ENCODE peak calls at places on chromosomes 4 and X, in nine cellular contexts. One of them, this sample, is unnamed.
A peak's percentile ranks its signal among the peaks of the same experiment; 100 is the strongest.

GRCh38 chr4:109206610-109207009 is 95.8 kb downstream of the COL25A1 start:
- DNase-seq in body of pancreas: no peak
- DNase-seq in sigmoid colon: no peak
- DNase-seq in heart right ventricle: no peak
- DNase-seq in lower lobe of right lung: no peak
- DNase-seq in OCI-LY7: no peak
- DNase-seq in DND-41: no peak
- DNase-seq in uterus: no peak
- DNase-seq in NB4: no peak
- DNase-seq in this sample: no peak

GRCh38 chrX:97057349-97057909 is 173.7 kb downstream of the RPA4 start:
- DNase-seq in lower lobe of right lung: no peak
- DNase-seq in body of pancreas: no peak
- DNase-seq in OCI-LY7: no peak
- DNase-seq in DND-41: no peak
- DNase-seq in sigmoid colon: no peak
- DNase-seq in NB4: no peak
- DNase-seq in heart right ventricle: no peak
- DNase-seq in uterus: no peak
- DNase-seq in this sample: no peak

GRCh38 chr4:106679063-106679462 is 310.5 kb upstream of the GIMD1 start:
- DNase-seq in lower lobe of right lung: no peak
- DNase-seq in NB4: peak; percentile 63
- DNase-seq in DND-41: no peak
- DNase-seq in uterus: no peak
- DNase-seq in OCI-LY7: no peak
- DNase-seq in body of pancreas: no peak
- DNase-seq in sigmoid colon: no peak
- DNase-seq in heart right ventricle: no peak
- DNase-seq in this sample: no peak

GRCh38 chr4:85952518-85952917 is 407.3 kb downstream of the MAPK10 start:
- DNase-seq in NB4: no peak
- DNase-seq in sigmoid colon: no peak
- DNase-seq in DND-41: no peak
- DNase-seq in OCI-LY7: no peak
- DNase-seq in body of pancreas: no peak
- DNase-seq in lower lobe of right lung: no peak
- DNase-seq in heart right ventricle: no peak
- DNase-seq in uterus: no peak
- DNase-seq in this sample: peak; percentile 88

GRCh38 chr4:168683595-168683994 is 186.7 kb downstream of the PALLD start:
- DNase-seq in body of pancreas: no peak
- DNase-seq in DND-41: no peak
- DNase-seq in heart right ventricle: no peak
- DNase-seq in NB4: no peak
- DNase-seq in lower lobe of right lung: no peak
- DNase-seq in uterus: no peak
- DNase-seq in OCI-LY7: no peak
- DNase-seq in sigmoid colon: no peak
- DNase-seq in this sample: no peak

GRCh38 chr4:51836531-51836930 is 6.4 kb upstream of the DCUN1D4 start:
- DNase-seq in NB4: no peak
- DNase-seq in body of pancreas: no peak
- DNase-seq in lower lobe of right lung: no peak
- DNase-seq in DND-41: no peak
- DNase-seq in uterus: no peak
- DNase-seq in OCI-LY7: no peak
- DNase-seq in sigmoid colon: no peak
- DNase-seq in heart right ventricle: no peak
- DNase-seq in this sample: peak; percentile 48

GRCh38 chr4:30867427-30867826 is 147.3 kb downstream of the PCDH7 start:
- DNase-seq in DND-41: no peak
- DNase-seq in lower lobe of right lung: no peak
- DNase-seq in NB4: no peak
- DNase-seq in OCI-LY7: no peak
- DNase-seq in sigmoid colon: peak; percentile 72
- DNase-seq in body of pancreas: no peak
- DNase-seq in heart right ventricle: no peak
- DNase-seq in uterus: peak; percentile 66
- DNase-seq in this sample: no peak

GRCh38 chrX:41919870-41920269 is 3.5 kb downstream of the CASK start:
- DNase-seq in NB4: no peak
- DNase-seq in uterus: no peak
- DNase-seq in body of pancreas: no peak
- DNase-seq in heart right ventricle: no peak
- DNase-seq in DND-41: no peak
- DNase-seq in sigmoid colon: no peak
- DNase-seq in OCI-LY7: no peak
- DNase-seq in lower lobe of right lung: no peak
- DNase-seq in this sample: no peak

DNA sequence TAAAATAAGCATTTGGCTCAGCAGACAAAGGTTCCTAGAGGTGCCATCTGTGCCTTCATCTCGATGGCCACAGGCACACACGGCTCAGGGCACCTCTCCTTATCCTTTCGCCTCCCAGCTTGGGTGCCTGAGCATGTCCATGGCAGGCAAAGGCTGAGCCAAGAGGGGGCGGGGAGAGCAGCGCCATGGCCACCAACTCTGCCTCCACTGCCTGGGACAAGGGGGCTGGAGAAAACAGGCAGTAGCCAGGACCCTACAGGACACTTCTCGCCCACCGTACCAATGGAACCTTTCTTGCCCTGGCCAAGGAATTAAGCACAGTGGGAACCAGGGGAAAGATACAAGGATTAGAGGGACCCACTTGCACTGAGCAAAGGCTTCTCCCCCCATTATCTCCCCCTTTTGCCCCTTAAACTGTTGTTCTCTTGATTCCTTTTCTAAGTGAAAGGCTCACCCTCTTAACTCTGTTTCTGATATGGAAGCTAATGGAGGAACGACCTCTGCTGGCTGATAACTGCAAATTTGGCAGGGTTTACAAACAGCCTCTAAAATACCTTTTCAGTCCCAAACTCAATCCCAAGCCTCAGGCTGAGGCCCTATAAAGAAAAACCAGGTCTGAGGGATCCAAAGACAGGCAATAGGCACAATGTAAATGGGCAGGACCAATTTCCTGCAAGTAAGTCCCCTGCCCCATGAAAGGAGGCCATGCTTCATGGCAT is 335.2 kb downstream of the ADAM29 start:
- DNase-seq in sigmoid colon: no peak
- DNase-seq in DND-41: no peak
- DNase-seq in uterus: no peak
- DNase-seq in heart right ventricle: no peak
- DNase-seq in OCI-LY7: peak; percentile 54
- DNase-seq in NB4: peak; percentile 15
- DNase-seq in body of pancreas: no peak
- DNase-seq in lower lobe of right lung: no peak
- DNase-seq in this sample: peak; percentile 23
- TF ChIP-seq CTCF in sigmoid colon: no peak
- TF ChIP-seq CTCF in DND-41: no peak
- TF ChIP-seq CTCF in uterus: no peak
- TF ChIP-seq CTCF in heart right ventricle: peak; percentile 15
- TF ChIP-seq CTCF in OCI-LY7: peak; percentile 77
- TF ChIP-seq CTCF in NB4: peak; percentile 30
- TF ChIP-seq CTCF in body of pancreas: no peak
- TF ChIP-seq CTCF in lower lobe of right lung: no peak
- TF ChIP-seq CTCF in this sample: peak; percentile 23

DNA sequence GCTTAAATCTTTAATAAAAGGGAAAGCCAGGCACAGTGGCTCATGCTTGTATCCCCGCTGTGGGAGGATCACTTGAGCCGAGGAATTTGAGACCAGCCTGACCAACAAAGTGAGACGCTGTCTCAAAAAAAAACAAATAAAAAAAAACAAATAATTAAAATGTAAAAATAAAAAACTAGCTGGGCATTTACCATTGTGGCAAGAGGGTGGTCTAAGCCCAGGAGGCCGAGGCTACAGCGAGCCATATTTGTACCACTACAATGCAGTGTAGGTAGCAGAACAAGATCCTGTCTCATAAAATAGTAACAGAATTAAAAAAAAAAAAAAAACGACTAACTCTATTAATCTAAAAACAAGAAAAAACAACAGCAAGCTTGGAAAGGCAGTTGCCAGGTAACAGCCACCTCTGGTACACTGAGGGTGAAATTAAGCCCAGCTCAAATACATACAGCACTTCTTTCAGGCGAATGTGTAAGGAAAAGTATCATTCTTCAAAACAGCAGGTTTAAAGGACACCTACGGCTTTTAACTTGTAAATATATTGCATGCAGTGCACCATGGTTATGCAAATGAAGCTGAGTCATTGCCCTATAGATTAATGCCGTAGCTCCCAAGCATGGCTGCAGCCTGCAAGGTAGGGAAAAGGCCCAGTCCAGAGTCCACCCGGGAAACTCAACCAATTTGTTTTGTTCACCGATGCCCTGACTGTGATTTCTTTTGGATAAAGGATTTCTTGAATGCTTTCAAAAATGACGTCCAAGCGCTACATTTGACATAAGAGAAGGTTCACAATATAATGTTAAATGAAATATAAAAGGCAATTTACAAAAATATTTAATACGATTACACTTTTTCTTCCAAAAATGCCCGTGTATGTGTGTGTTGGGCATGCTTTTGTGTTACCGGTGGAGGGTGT is 14.5 kb upstream of the TXLNG start:
- DNase-seq in heart right ventricle: no peak
- DNase-seq in lower lobe of right lung: no peak
- DNase-seq in DND-41: no peak
- DNase-seq in sigmoid colon: no peak
- DNase-seq in OCI-LY7: no peak
- DNase-seq in body of pancreas: no peak
- DNase-seq in NB4: peak; percentile 79
- DNase-seq in uterus: no peak
- DNase-seq in this sample: peak; percentile 77
- H3K4me3 ChIP-seq in heart right ventricle: no peak overlapping the region
- H3K4me3 ChIP-seq in lower lobe of right lung: no peak overlapping the region
- H3K4me3 ChIP-seq in DND-41: no peak overlapping the region
- H3K4me3 ChIP-seq in sigmoid colon: no peak overlapping the region
- H3K4me3 ChIP-seq in OCI-LY7: no peak overlapping the region
- H3K4me3 ChIP-seq in body of pancreas: no peak overlapping the region
- H3K4me3 ChIP-seq in NB4: no peak overlapping the region
- H3K4me3 ChIP-seq in uterus: no peak overlapping the region
- H3K4me3 ChIP-seq in this sample: no peak overlapping the region

GRCh38 chr4:139278956-139279722 is 886 bp downstream of the MGARP start:
- DNase-seq in OCI-LY7: no peak
- DNase-seq in lower lobe of right lung: no peak
- DNase-seq in DND-41: no peak
- DNase-seq in sigmoid colon: no peak
- DNase-seq in NB4: no peak
- DNase-seq in uterus: no peak
- DNase-seq in body of pancreas: no peak
- DNase-seq in heart right ventricle: no peak
- DNase-seq in this sample: no peak

GRCh38 chr4:139278450-139278849 is 1.6 kb downstream of the MGARP start:
- DNase-seq in sigmoid colon: no peak
- DNase-seq in lower lobe of right lung: no peak
- DNase-seq in heart right ventricle: no peak
- DNase-seq in DND-41: no peak
- DNase-seq in NB4: no peak
- DNase-seq in OCI-LY7: no peak
- DNase-seq in uterus: no peak
- DNase-seq in body of pancreas: no peak
- DNase-seq in this sample: no peak

GRCh38 chr4:139282375-139283075 is 2.5 kb upstream of the MGARP start:
- DNase-seq in heart right ventricle: no peak
- DNase-seq in OCI-LY7: no peak
- DNase-seq in NB4: no peak
- DNase-seq in DND-41: no peak
- DNase-seq in lower lobe of right lung: no peak
- DNase-seq in uterus: no peak
- DNase-seq in sigmoid colon: no peak
- DNase-seq in body of pancreas: no peak
- DNase-seq in this sample: peak; percentile 41

GRCh38 chr4:139279723-139280620 is at the start of gene MGARP:
- DNase-seq in OCI-LY7: no peak
- DNase-seq in uterus: no peak
- DNase-seq in NB4: no peak
- DNase-seq in sigmoid colon: no peak
- DNase-seq in body of pancreas: no peak
- DNase-seq in DND-41: no peak
- DNase-seq in heart right ventricle: peak; percentile 29
- DNase-seq in lower lobe of right lung: peak; percentile 49
- DNase-seq in this sample: no peak

DNA sequence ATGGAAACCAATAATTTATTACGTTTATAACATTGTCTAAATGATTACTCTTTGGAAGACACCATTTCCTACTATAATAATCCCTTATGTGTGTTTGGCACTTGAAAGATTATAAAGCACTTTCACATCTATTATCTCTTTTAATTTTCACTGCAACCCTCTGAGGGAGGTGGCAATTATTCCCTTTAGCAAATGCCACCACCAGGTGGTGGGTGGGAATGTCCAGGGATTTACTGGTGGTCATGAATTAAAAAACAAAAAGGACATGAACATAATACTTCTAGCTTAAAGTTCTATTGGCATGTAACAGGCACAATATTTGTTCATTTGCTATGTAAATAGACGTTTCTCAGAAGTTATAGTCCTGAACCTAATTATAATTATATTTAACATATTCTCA is 1.2 kb upstream of the MGARP start:
- DNase-seq in uterus: no peak
- DNase-seq in heart right ventricle: no peak
- DNase-seq in DND-41: no peak
- DNase-seq in NB4: no peak
- DNase-seq in body of pancreas: no peak
- DNase-seq in OCI-LY7: no peak
- DNase-seq in lower lobe of right lung: no peak
- DNase-seq in sigmoid colon: no peak
- DNase-seq in this sample: no peak
- TF ChIP-seq CTCF in uterus: no peak
- TF ChIP-seq CTCF in heart right ventricle: no peak
- TF ChIP-seq CTCF in DND-41: peak; percentile 23
- TF ChIP-seq CTCF in NB4: no peak
- TF ChIP-seq CTCF in body of pancreas: no peak
- TF ChIP-seq CTCF in OCI-LY7: peak; percentile 63
- TF ChIP-seq CTCF in lower lobe of right lung: no peak
- TF ChIP-seq CTCF in sigmoid colon: no peak
- TF ChIP-seq CTCF in this sample: peak; percentile 7

GRCh38 chr4:94475794-94476193 is 24.1 kb downstream of the PDLIM5 start:
- DNase-seq in sigmoid colon: no peak
- DNase-seq in body of pancreas: no peak
- DNase-seq in DND-41: no peak
- DNase-seq in lower lobe of right lung: no peak
- DNase-seq in NB4: no peak
- DNase-seq in heart right ventricle: no peak
- DNase-seq in OCI-LY7: no peak
- DNase-seq in uterus: no peak
- DNase-seq in this sample: no peak

GRCh38 chr4:94484818-94485217 is 33.1 kb downstream of the PDLIM5 start:
- DNase-seq in body of pancreas: no peak
- DNase-seq in OCI-LY7: no peak
- DNase-seq in uterus: no peak
- DNase-seq in heart right ventricle: no peak
- DNase-seq in lower lobe of right lung: no peak
- DNase-seq in sigmoid colon: no peak
- DNase-seq in DND-41: no peak
- DNase-seq in NB4: peak; percentile 1
- DNase-seq in this sample: no peak

GRCh38 chr4:94483895-94484294 is 32.2 kb downstream of the PDLIM5 start:
- DNase-seq in uterus: no peak
- DNase-seq in body of pancreas: no peak
- DNase-seq in sigmoid colon: no peak
- DNase-seq in lower lobe of right lung: no peak
- DNase-seq in NB4: no peak
- DNase-seq in DND-41: no peak
- DNase-seq in heart right ventricle: no peak
- DNase-seq in OCI-LY7: no peak
- DNase-seq in this sample: no peak

GRCh38 chr4:94479358-94480141 is 27.8 kb downstream of the PDLIM5 start:
- DNase-seq in lower lobe of right lung: no peak
- DNase-seq in NB4: no peak
- DNase-seq in body of pancreas: no peak
- DNase-seq in heart right ventricle: no peak
- DNase-seq in uterus: no peak
- DNase-seq in sigmoid colon: no peak
- DNase-seq in OCI-LY7: no peak
- DNase-seq in DND-41: no peak
- DNase-seq in this sample: no peak

GRCh38 chr4:94480362-94480951 is 28.7 kb downstream of the PDLIM5 start:
- DNase-seq in body of pancreas: no peak
- DNase-seq in lower lobe of right lung: no peak
- DNase-seq in heart right ventricle: no peak
- DNase-seq in uterus: no peak
- DNase-seq in sigmoid colon: no peak
- DNase-seq in NB4: no peak
- DNase-seq in DND-41: no peak
- DNase-seq in OCI-LY7: no peak
- DNase-seq in this sample: no peak
- H3K4me3 ChIP-seq in body of pancreas: no peak overlapping the region
- H3K4me3 ChIP-seq in lower lobe of right lung: no peak overlapping the region
- H3K4me3 ChIP-seq in heart right ventricle: no peak overlapping the region
- H3K4me3 ChIP-seq in uterus: no peak overlapping the region
- H3K4me3 ChIP-seq in sigmoid colon: no peak overlapping the region
- H3K4me3 ChIP-seq in NB4: no peak overlapping the region
- H3K4me3 ChIP-seq in DND-41: no peak overlapping the region
- H3K4me3 ChIP-seq in OCI-LY7: no peak overlapping the region
- H3K4me3 ChIP-seq in this sample: no peak overlapping the region